ENCODE peak calls at places on chromosomes 3 and 15, in nine cellular contexts. V is activated CD8-positive, alpha-beta memory T cell treated with anti-CD3 and anti-CD28 coated beads, Interleukin-2, amount 50 U/mL, for 4 hours; M is GOT3; F is nephron progenitor cell; P is OCI-LY7; W is caudate nucleus; K is RWPE2; T is NCI-H1930; U is fibroblast of villous mesenchyme. N is an unnamed sample.

GRCh38 chr3:157354722-157355121 is 81.9 kb upstream of the PTX3 start:
- DNase-seq in T (no peak), M (no peak), F (no peak), P (no peak), U (peak; percentile 46), W (no peak), K (no peak), V (no peak), N (no peak)

GRCh38 chr3:71133874-71134273 is 449.7 kb downstream of the FOXP1 start:
- DNase-seq in P (no peak), F (no peak), U (no peak), M (no peak), T (no peak), V (no peak), W (no peak), K (no peak), N (no peak)

GRCh38 chr15:72532991-72533601 is 59.0 kb downstream of the ARIH1 start:
- DNase-seq in T (no peak), P (peak; percentile 14), U (no peak), M (no peak), V (peak; percentile 26), F (no peak), W (no peak), K (no peak), N (no peak)

GRCh38 chr3:54897028-54897711 is 30.7 kb downstream of the LRTM1 start:
- DNase-seq in P (no peak), U (no peak), V (no peak), M (no peak), K (no peak), T (no peak), W (no peak), F (no peak), N (no peak)

GRCh38 chr3:108225221-108225620 is 3.0 kb upstream of the IFT57 start:
- DNase-seq in W (no peak), U (no peak), F (no peak), V (no peak), K (no peak), P (no peak), M (no peak), T (no peak), N (no peak)

GRCh38 chr15:96564546-96564945 is 234.0 kb downstream of the NR2F2 start:
- DNase-seq in V (no peak), U (no peak), M (no peak), K (no peak), W (no peak), T (no peak), P (no peak), F (no peak), N (no peak)

GRCh38 chr15:64001148-64001547 is 45.1 kb downstream of the DAPK2 start:
- DNase-seq in M (no peak), W (no peak), T (no peak), K (no peak), V (no peak), P (no peak), F (no peak), U (no peak), N (no peak)

GRCh38 chr3:159322322-159322939 is 520.6 kb downstream of the MFSD1 start:
- DNase-seq in V (no peak), P (peak; percentile 11), T (no peak), F (peak; percentile 70), M (no peak), K (no peak), W (no peak), U (peak; percentile 31), N (peak; percentile 0)

GRCh38 chr15:65094294-65094995 is 17.9 kb downstream of the KBTBD13 start:
- DNase-seq in U (peak; percentile 46), K (peak; percentile 62), F (no peak), V (no peak), P (no peak), T (no peak), M (no peak), W (no peak), N (no peak)

GRCh38 chr15:81001180-81002003 is 669 bp downstream of the TLNRD1 start:
- DNase-seq in U (peak; percentile 48), F (peak; percentile 65), K (peak; percentile 78), T (no peak), P (peak; percentile 51), V (peak; percentile 56), M (no peak), W (no peak), N (no peak)

GRCh38 chr3:45939341-45939771 is 3.9 kb upstream of the CXCR6 start:
- DNase-seq in K (no peak), P (no peak), W (no peak), U (peak; percentile 41), T (no peak), V (no peak), F (no peak), M (no peak), N (no peak)

GRCh38 chr3:191236635-191237034 is 37.6 kb downstream of the OSTN start:
- DNase-seq in M (no peak), V (no peak), F (no peak), W (no peak), P (no peak), T (no peak), U (peak; percentile 58), K (no peak), N (no peak)

GRCh38 chr15:79724312-79724711 is 172.5 kb downstream of the MTHFS start:
- DNase-seq in P (no peak), K (no peak), V (no peak), F (no peak), W (no peak), T (no peak), M (no peak), U (peak; percentile 2), N (no peak)

GRCh38 chr3:72004749-72005292 is 219.9 kb upstream of the PROK2 start:
- DNase-seq in T (no peak), K (no peak), V (no peak), F (no peak), U (peak; percentile 36), W (no peak), P (no peak), M (no peak), N (no peak)

GRCh38 chr3:66101901-66102300 is 63.2 kb upstream of the MAGI1 start:
- DNase-seq in T (no peak), U (no peak), V (no peak), M (no peak), F (no peak), W (no peak), K (no peak), P (no peak), N (no peak)